ENCODE peak calls at places on chromosomes 11 and 22, in six cellular contexts. M is aorta; N is A549; I is upper lobe of right lung; P is CD8-positive, alpha-beta memory T cell; V is adrenal gland. T is an unnamed sample.
A peak's percentile ranks its signal among the peaks of the same experiment; 100 is the strongest.

GRCh38 chr11:37110383-37110782 is 512.3 kb upstream of the RAG2 start:
- DNase-seq in P (no peak), I (no peak), M (no peak), V (no peak), N (no peak), T (no peak)

GRCh38 chr11:119764108-119764874 is 35.3 kb upstream of the NECTIN1 start:
- DNase-seq in P (no peak), I (peak; percentile 70), M (no peak), V (peak; percentile 84), N (no peak), T (no peak)

GRCh38 chr22:26617251-26618199 is at the start of gene CRYBB1:
- DNase-seq in I (no peak), N (no peak), V (peak; percentile 27), P (no peak), M (no peak), T (no peak)

GRCh38 chr11:10459029-10459970 is 4.2 kb downstream of the AMPD3 start:
- DNase-seq in M (no peak), N (no peak), I (no peak), P (peak; percentile 37), V (no peak), T (no peak)

GRCh38 chr22:38796262-38796957 is 2.5 kb upstream of the DNAL4 start:
- DNase-seq in N (no peak), I (no peak), M (no peak), V (no peak), P (no peak), T (no peak)

GRCh38 chr11:2507945-2508749 is 63.3 kb downstream of the KCNQ1 start:
- DNase-seq in N (no peak), M (peak; percentile 57), V (no peak), I (no peak), P (no peak), T (no peak)

GRCh38 chr11:109799604-109800003 is 293.6 kb upstream of the ZC3H12C start:
- DNase-seq in I (no peak), N (no peak), P (no peak), V (no peak), M (no peak), T (no peak)

GRCh38 chr22:47202819-47203553 is 440.5 kb downstream of the TBC1D22A start:
- DNase-seq in M (peak; percentile 63), P (no peak), N (no peak), I (no peak), V (no peak), T (no peak)

GRCh38 chr22:38422615-38423511 is 32.1 kb downstream of the KCNJ4 start:
- DNase-seq in I (no peak), M (no peak), P (no peak), N (no peak), V (no peak), T (no peak)

GRCh38 chr11:115555336-115556090 is 51.3 kb upstream of the CADM1 start:
- DNase-seq in P (no peak), I (no peak), V (no peak), M (no peak), N (no peak), T (no peak)

GRCh38 chr22:22714600-22715361 is 70.4 kb downstream of the GGTLC2 start:
- DNase-seq in I (no peak), P (no peak), M (no peak), N (no peak), V (no peak), T (no peak)

GRCh38 chr11:88284306-88285057 is 53.1 kb downstream of the CTSC start:
- DNase-seq in M (no peak), N (no peak), V (no peak), P (no peak), I (no peak), T (no peak)

GRCh38 chr11:46246514-46246913 is 30.9 kb upstream of the CREB3L1 start:
- DNase-seq in V (no peak), I (no peak), P (no peak), M (no peak), N (no peak), T (no peak)

GRCh38 chr11:108239076-108239475 is 16.2 kb downstream of the ATM start:
- DNase-seq in V (no peak), M (no peak), P (no peak), I (no peak), N (no peak), T (no peak)
- H3K4me3 ChIP-seq in V (no peak overlapping the region), M (no peak overlapping the region), P (no peak overlapping the region), I (no peak overlapping the region), N (no peak overlapping the region), T (no peak overlapping the region)

GRCh38 chr22:35887296-35887875 is 141.2 kb downstream of the RBFOX2 start:
- DNase-seq in N (no peak), P (no peak), M (no peak), V (no peak), I (no peak), T (no peak)
- H3K4me1 ChIP-seq in N (peaks cover 38% of the 10 kb centered on the region), P (no peaks in the 10 kb centered on the region), M (peaks cover 11% of the 10 kb centered on the region), V (peaks cover 22% of the 10 kb centered on the region), I (peaks cover 13% of the 10 kb centered on the region), T (peaks cover 19% of the 10 kb centered on the region)

GRCh38 chr11:67445515-67445914 is 2.2 kb upstream of the CORO1B start:
- DNase-seq in M (no peak), N (no peak), I (no peak), V (no peak), P (no peak), T (no peak)
- H3K4me3 ChIP-seq in M (no peak overlapping the region), N (no peak overlapping the region), I (no peak overlapping the region), V (no peak overlapping the region), P (no peak overlapping the region), T (no peak overlapping the region)

GRCh38 chr22:42333544-42333943 is 63.1 kb upstream of the TCF20 start:
- DNase-seq in P (no peak), I (no peak), M (no peak), V (no peak), N (no peak), T (no peak)

GRCh38 chr22:42332089-42332488 is 61.6 kb upstream of the TCF20 start:
- DNase-seq in N (no peak), V (no peak), I (no peak), M (no peak), P (no peak), T (no peak)

GRCh38 chr22:42330170-42330569 is 59.7 kb upstream of the TCF20 start:
- DNase-seq in V (no peak), I (no peak), M (no peak), N (no peak), P (no peak), T (no peak)

GRCh38 chr22:42329504-42329903 is 59.1 kb upstream of the TCF20 start:
- DNase-seq in I (no peak), M (no peak), N (no peak), V (no peak), P (no peak), T (no peak)

GRCh38 chr22:42330953-42331525 is 60.6 kb upstream of the TCF20 start:
- DNase-seq in P (no peak), M (no peak), I (no peak), V (no peak), N (no peak), T (no peak)
- H3K4me1 ChIP-seq in P (peaks cover 22% of the 10 kb centered on the region), M (no peaks in the 10 kb centered on the region), I (no peaks in the 10 kb centered on the region), V (peaks cover 5% of the 10 kb centered on the region), N (no peaks in the 10 kb centered on the region), T (no peaks in the 10 kb centered on the region)

DNA sequence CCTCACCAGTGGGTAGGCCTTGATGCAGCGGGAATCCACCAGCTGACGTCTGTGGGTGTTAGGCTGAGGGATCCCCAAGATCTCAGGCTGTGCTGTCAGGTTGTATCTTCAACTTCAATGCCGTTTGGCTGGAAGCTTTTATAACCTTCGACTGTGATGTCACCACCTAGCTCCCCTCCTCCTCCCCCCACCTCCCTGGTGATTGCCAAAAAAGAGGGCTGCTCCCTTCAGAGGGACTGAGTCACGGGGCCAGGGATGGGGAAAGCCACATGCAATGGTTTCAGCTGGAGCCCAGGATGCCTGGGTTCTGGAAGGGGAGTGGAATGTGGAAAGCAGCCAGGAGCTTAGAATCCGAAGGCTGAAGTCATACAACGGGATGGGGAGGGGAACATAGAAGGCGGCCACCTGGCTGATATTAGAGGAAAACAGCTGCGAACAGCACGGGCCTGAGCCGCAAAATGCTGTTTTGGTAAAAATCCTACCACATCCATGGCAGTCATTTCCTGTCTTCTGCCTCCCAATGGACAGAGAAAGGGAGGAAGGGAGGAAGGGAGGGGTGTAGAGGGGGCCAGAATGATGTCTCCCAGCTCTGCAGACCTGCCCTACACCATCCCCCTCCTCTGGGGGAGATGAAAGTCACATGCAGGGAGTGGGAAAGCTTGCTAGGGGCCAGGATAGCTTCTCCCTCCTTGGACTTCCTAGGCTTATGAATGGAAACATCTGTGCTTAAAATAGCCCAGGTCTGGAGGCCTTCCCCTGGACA is at the start of gene LRRN4CL:
- DNase-seq in V (peak; percentile 89), N (no peak), M (peak; percentile 82), I (no peak), P (no peak), T (no peak)
- H3K4me3 ChIP-seq in V (peak within 1 kb of the TSS; percentile 31), N (no peak within 1 kb of the TSS), M (no peak within 1 kb of the TSS), I (peak within 1 kb of the TSS; percentile 19), P (no peak within 1 kb of the TSS), T (no peak within 1 kb of the TSS)

DNA sequence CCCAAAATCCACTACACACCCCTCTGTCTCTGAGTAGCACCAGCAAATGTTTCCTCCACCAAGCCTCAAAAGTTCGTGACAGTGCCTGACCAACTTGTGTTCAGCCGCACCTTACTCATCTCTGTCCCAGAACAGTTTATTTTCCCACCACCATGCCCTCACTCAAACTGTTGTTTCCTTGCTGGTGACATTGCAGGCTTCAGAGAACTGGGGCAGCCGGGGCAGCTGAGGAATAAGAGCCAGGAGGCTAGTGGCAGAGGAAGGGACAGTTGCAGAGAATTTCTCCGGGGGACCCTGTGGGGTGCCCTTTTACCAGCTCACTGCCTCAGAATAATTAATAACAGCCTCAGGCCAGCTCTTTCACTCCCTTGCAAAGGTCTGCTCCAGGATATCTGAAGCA is 709 bp upstream of the KCNE3 start:
- DNase-seq in N (no peak), I (no peak), V (no peak), M (peak; percentile 22), P (no peak), T (no peak)
- H3K4me1 ChIP-seq in N (peaks cover 8% of the 10 kb centered on the region), I (peaks cover 22% of the 10 kb centered on the region), V (no peaks in the 10 kb centered on the region), M (no peaks in the 10 kb centered on the region), P (no peaks in the 10 kb centered on the region), T (no peaks in the 10 kb centered on the region)

GRCh38 chr11:94084164-94084563 is 44.5 kb upstream of the PANX1 start:
- DNase-seq in I (no peak), N (no peak), V (no peak), M (no peak), P (no peak), T (no peak)
- H3K4me3 ChIP-seq in I (no peak overlapping the region), N (no peak overlapping the region), V (no peak overlapping the region), M (no peak overlapping the region), P (no peak overlapping the region), T (no peak overlapping the region)

T was measured in RWPE2.